ENCODE peak calls at places on chromosomes 7 and 10, in five cellular contexts. H is adipocyte, R is breast epithelium, A is GM23248, U is heart left ventricle. W is an unnamed sample.

GRCh38 chr10:19930936-19931859 is 115.0 kb downstream of the PLXDC2 start:
- DNase-seq in U (no peak), A (peak; percentile 59), H (no peak), R (no peak), W (no peak)

GRCh38 chr7:41047789-41048191 is 655.1 kb downstream of the INHBA start:
- DNase-seq in R (no peak), U (peak; percentile 70), H (peak; percentile 70), A (peak; percentile 31), W (no peak)

GRCh38 chr10:24898501-24898900 is 53.9 kb downstream of the PRTFDC1 start:
- DNase-seq in R (no peak), U (no peak), H (no peak), A (no peak), W (no peak)

GRCh38 chr10:14611971-14612693 is 162.6 kb downstream of the FAM107B start:
- DNase-seq in A (no peak), U (no peak), H (no peak), R (no peak), W (no peak)

GRCh38 chr10:22341190-22341935 is 3.9 kb upstream of the SPAG6 start:
- DNase-seq in A (peak; percentile 69), H (peak; percentile 40), R (no peak), U (no peak), W (no peak)

GRCh38 chr10:3741688-3742461 is 43.1 kb downstream of the KLF6 start:
- DNase-seq in A (peak; percentile 80), H (no peak), R (no peak), U (no peak), W (no peak)

GRCh38 chr7:41544241-41544640 is 158.6 kb downstream of the INHBA start:
- DNase-seq in A (peak; percentile 36), U (no peak), R (no peak), H (no peak), W (no peak)

GRCh38 chr10:15695852-15696251 is 23.9 kb downstream of the ITGA8 start:
- DNase-seq in U (no peak), H (no peak), R (no peak), A (no peak), W (no peak)

GRCh38 chr7:20865684-20866083 is 79.0 kb upstream of the SP8 start:
- DNase-seq in A (no peak), H (no peak), U (no peak), R (no peak), W (no peak)

DNA sequence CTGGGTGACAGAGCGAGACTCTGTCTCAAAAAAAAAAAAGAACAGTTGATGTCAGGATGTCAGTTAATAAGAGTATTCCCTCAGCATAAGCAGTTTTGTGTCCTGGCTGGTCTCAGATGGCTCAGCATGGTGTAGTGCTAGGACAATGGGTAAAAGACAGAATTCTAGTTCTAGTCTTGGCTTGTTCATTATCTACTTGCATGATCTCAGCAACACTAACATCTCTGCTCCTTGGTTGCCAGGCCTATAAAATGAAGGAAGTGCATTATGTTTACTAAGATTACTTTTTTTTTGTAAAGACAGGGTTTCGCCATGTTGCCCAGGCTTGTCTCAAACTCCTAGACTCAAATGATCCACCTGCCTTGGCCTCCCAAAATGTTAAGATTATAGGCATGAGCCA is 84.3 kb upstream of the SP8 start:
- DNase-seq in A (no peak), U (no peak), H (no peak), R (no peak), W (no peak)
- H3K4me3 ChIP-seq in A (no peak overlapping the region), U (no peak overlapping the region), H (no peak overlapping the region), R (no peak overlapping the region), W (no peak overlapping the region)

DNA sequence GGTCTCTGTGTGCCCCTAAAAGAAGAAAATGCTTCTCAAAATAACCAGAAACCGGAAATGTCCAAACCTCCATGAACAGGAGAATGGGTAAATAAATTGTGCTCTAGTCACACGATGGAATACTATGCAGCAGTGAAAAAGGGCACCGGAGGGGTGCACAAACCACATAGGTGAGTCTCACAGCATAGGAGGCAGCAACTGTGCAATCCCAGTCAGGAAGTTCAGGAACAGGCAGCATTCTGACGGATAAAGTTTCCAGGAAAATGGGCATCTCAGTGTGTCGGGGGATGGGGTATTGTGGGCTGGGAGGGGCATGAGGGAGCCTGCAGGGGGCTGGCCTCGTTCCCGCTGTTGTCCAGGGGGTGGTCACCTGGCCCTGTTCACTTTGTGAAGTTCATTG is 63.1 kb downstream of the MICALL2 start:
- DNase-seq in U (no peak), H (no peak), A (no peak), R (no peak), W (no peak)
- H3K27me3 ChIP-seq in U (no peaks in the 10 kb centered on the region), H (peaks cover 59% of the 10 kb centered on the region), A (peaks cover 36% of the 10 kb centered on the region), R (no peaks in the 10 kb centered on the region), W (peaks cover 7% of the 10 kb centered on the region)

DNA sequence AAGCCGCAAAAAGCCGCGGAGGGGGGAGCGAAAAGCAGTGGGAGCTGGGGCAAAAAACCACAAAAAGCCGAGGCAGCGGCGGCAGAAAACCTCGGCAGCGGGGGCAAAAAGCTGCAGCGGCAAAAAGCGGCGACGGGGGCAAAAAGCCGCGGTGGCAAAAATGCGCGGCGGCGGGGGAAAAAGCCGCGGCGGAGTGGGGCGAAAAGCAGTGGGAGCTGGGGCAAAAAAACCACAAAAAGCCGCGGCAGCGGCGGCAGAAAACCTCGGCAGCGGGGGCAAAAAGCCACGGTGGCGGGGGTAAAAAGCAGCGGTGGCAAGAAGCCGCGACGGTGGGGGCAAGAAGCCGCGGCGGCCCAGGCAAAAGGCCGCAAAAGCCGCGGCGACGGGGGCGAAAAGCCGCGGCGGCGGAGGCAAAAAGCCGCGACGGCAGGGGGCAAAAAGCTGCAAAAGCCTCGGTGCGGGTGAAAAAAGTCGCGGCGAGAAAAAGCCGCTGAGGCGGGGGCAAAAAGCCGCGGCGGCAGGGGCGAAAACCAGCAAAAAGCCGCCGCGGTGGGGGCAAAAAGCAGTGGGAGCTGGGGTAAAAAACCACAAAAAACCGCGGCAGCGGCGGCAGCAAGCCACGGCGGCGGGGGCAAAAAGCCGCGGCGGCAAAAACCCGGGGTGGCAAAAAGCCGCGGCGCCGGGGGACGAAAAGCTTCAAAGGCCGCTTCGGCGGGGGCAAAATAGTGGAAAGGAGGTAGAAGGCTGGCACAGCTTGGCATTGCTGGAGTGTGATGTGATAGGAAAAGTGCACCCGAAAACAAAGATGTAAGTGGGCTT is 135.9 kb downstream of the ZNF92 start:
- DNase-seq in A (peak; percentile 37), R (no peak), H (peak; percentile 29), U (peak; percentile 42), W (no peak)
- H3K4me3 ChIP-seq in A (peak overlapping the region; percentile 72), R (peak overlapping the region; percentile 51), H (peak overlapping the region; percentile 70), U (peak overlapping the region; percentile 56), W (peak overlapping the region; percentile 63)

GRCh38 chr7:117322741-117323584 is at the start of gene WNT2:
- DNase-seq in A (peak; percentile 45), R (no peak), U (no peak), H (peak; percentile 51), W (no peak)
- H3K27me3 ChIP-seq in A (peaks cover 35% of the 10 kb centered on the region), R (no peaks in the 10 kb centered on the region), U (peaks cover 51% of the 10 kb centered on the region), H (peaks cover 9% of the 10 kb centered on the region), W (no peaks in the 10 kb centered on the region)